ENCODE peak calls at places on chromosomes 5 and 9, in seven cellular contexts. One of them, this sample, is unnamed. For H3K4me1, the result is how much of the 10 kb centered on the place peaks cover.

GRCh38 chr5:72552041-72552557 is 44.9 kb upstream of the ZNF366 start:
- DNase-seq in A549: no peak
- DNase-seq in right lobe of liver: no peak
- DNase-seq in cardiac muscle cell: peak
- DNase-seq in upper lobe of right lung: no peak
- DNase-seq in uterus: no peak
- DNase-seq in left ventricle myocardium inferior: no peak
- DNase-seq in this sample: no peak

GRCh38 chr5:150448960-150449490 is 514 bp downstream of the RPS14 start:
- DNase-seq in A549: no peak
- DNase-seq in right lobe of liver: no peak
- DNase-seq in cardiac muscle cell: no peak
- DNase-seq in upper lobe of right lung: no peak
- DNase-seq in uterus: no peak
- DNase-seq in left ventricle myocardium inferior: no peak
- DNase-seq in this sample: no peak

GRCh38 chr5:31407921-31408714 is 123.8 kb downstream of the DROSHA start:
- DNase-seq in A549: no peak
- DNase-seq in right lobe of liver: no peak
- DNase-seq in cardiac muscle cell: no peak
- DNase-seq in upper lobe of right lung: no peak
- DNase-seq in uterus: no peak
- DNase-seq in left ventricle myocardium inferior: no peak
- DNase-seq in this sample: no peak

GRCh38 chr5:134527961-134528424 is 2.5 kb downstream of the JADE2 start:
- DNase-seq in A549: no peak
- DNase-seq in right lobe of liver: peak
- DNase-seq in cardiac muscle cell: no peak
- DNase-seq in upper lobe of right lung: no peak
- DNase-seq in uterus: no peak
- DNase-seq in left ventricle myocardium inferior: no peak
- DNase-seq in this sample: no peak

GRCh38 chr5:126081209-126081608 is 342.0 kb upstream of the GRAMD2B start:
- DNase-seq in A549: no peak
- DNase-seq in right lobe of liver: no peak
- DNase-seq in cardiac muscle cell: no peak
- DNase-seq in upper lobe of right lung: no peak
- DNase-seq in uterus: no peak
- DNase-seq in left ventricle myocardium inferior: no peak
- DNase-seq in this sample: no peak

GRCh38 chr9:73595036-73595545 is 443.4 kb downstream of the ANXA1 start:
- DNase-seq in A549: no peak
- DNase-seq in right lobe of liver: no peak
- DNase-seq in cardiac muscle cell: no peak
- DNase-seq in upper lobe of right lung: no peak
- DNase-seq in uterus: no peak
- DNase-seq in left ventricle myocardium inferior: no peak
- DNase-seq in this sample: no peak

GRCh38 chr9:134704499-134704898 is 62.9 kb downstream of the COL5A1 start:
- DNase-seq in A549: no peak
- DNase-seq in right lobe of liver: no peak
- DNase-seq in cardiac muscle cell: no peak
- DNase-seq in upper lobe of right lung: no peak
- DNase-seq in uterus: no peak
- DNase-seq in left ventricle myocardium inferior: no peak
- DNase-seq in this sample: no peak

GRCh38 chr9:17635115-17635890 is 56.4 kb downstream of the SH3GL2 start:
- DNase-seq in A549: no peak
- DNase-seq in right lobe of liver: no peak
- DNase-seq in cardiac muscle cell: no peak
- DNase-seq in upper lobe of right lung: no peak
- DNase-seq in uterus: no peak
- DNase-seq in left ventricle myocardium inferior: no peak
- DNase-seq in this sample: no peak

GRCh38 chr5:143205386-143205785 is 198.1 kb downstream of the NR3C1 start:
- DNase-seq in A549: no peak
- DNase-seq in right lobe of liver: no peak
- DNase-seq in cardiac muscle cell: peak
- DNase-seq in upper lobe of right lung: no peak
- DNase-seq in uterus: no peak
- DNase-seq in left ventricle myocardium inferior: no peak
- DNase-seq in this sample: no peak

GRCh38 chr5:143205879-143206193 is 197.7 kb downstream of the NR3C1 start:
- DNase-seq in A549: no peak
- DNase-seq in right lobe of liver: no peak
- DNase-seq in cardiac muscle cell: no peak
- DNase-seq in upper lobe of right lung: no peak
- DNase-seq in uterus: no peak
- DNase-seq in left ventricle myocardium inferior: no peak
- DNase-seq in this sample: no peak

GRCh38 chr5:122392844-122393243 is 80.8 kb downstream of the SNCAIP start:
- DNase-seq in A549: no peak
- DNase-seq in right lobe of liver: no peak
- DNase-seq in cardiac muscle cell: peak
- DNase-seq in upper lobe of right lung: no peak
- DNase-seq in uterus: no peak
- DNase-seq in left ventricle myocardium inferior: no peak
- DNase-seq in this sample: no peak

GRCh38 chr9:26975728-26976707 is 19.8 kb downstream of the IFT74 start:
- DNase-seq in A549: peak
- DNase-seq in right lobe of liver: no peak
- DNase-seq in cardiac muscle cell: peak
- DNase-seq in upper lobe of right lung: no peak
- DNase-seq in uterus: no peak
- DNase-seq in left ventricle myocardium inferior: no peak
- DNase-seq in this sample: no peak

GRCh38 chr5:9549941-9550340 is 4.1 kb upstream of the SEMA5A start:
- DNase-seq in A549: no peak
- DNase-seq in right lobe of liver: no peak
- DNase-seq in cardiac muscle cell: no peak
- DNase-seq in upper lobe of right lung: no peak
- DNase-seq in uterus: no peak
- DNase-seq in left ventricle myocardium inferior: no peak
- DNase-seq in this sample: no peak

GRCh38 chr9:22008662-22009562 is at the start of gene CDKN2B:
- DNase-seq in A549: no peak
- DNase-seq in right lobe of liver: peak
- DNase-seq in cardiac muscle cell: peak
- DNase-seq in upper lobe of right lung: peak
- DNase-seq in uterus: peak
- DNase-seq in left ventricle myocardium inferior: peak
- DNase-seq in this sample: peak

GRCh38 chr5:177479774-177480173 is 6.3 kb upstream of the DBN1 start:
- DNase-seq in A549: no peak
- DNase-seq in right lobe of liver: no peak
- DNase-seq in cardiac muscle cell: peak
- DNase-seq in upper lobe of right lung: peak
- DNase-seq in uterus: peak
- DNase-seq in left ventricle myocardium inferior: no peak
- DNase-seq in this sample: no peak

GRCh38 chr9:132989414-132989996 is 11.0 kb downstream of the GFI1B start:
- DNase-seq in A549: no peak
- DNase-seq in right lobe of liver: no peak
- DNase-seq in cardiac muscle cell: no peak
- DNase-seq in upper lobe of right lung: no peak
- DNase-seq in uterus: no peak
- DNase-seq in left ventricle myocardium inferior: no peak
- DNase-seq in this sample: peak
- H3K4me1 ChIP-seq in A549: under half
- H3K4me1 ChIP-seq in right lobe of liver: under half
- H3K4me1 ChIP-seq in cardiac muscle cell: under half
- H3K4me1 ChIP-seq in upper lobe of right lung: under half
- H3K4me1 ChIP-seq in uterus: under half
- H3K4me1 ChIP-seq in left ventricle myocardium inferior: under half
- H3K4me1 ChIP-seq in this sample: under half

GRCh38 chr5:67548520-67549262 is 352.1 kb upstream of the CD180 start:
- DNase-seq in A549: no peak
- DNase-seq in right lobe of liver: no peak
- DNase-seq in cardiac muscle cell: no peak
- DNase-seq in upper lobe of right lung: no peak
- DNase-seq in uterus: no peak
- DNase-seq in left ventricle myocardium inferior: no peak
- DNase-seq in this sample: no peak
- H3K4me3 ChIP-seq in A549: no peak
- H3K4me3 ChIP-seq in right lobe of liver: peak
- H3K4me3 ChIP-seq in cardiac muscle cell: no peak
- H3K4me3 ChIP-seq in upper lobe of right lung: peak
- H3K4me3 ChIP-seq in uterus: no peak
- H3K4me3 ChIP-seq in left ventricle myocardium inferior: no peak
- H3K4me3 ChIP-seq in this sample: peak

GRCh38 chr9:113525831-113526230 is 62.3 kb downstream of the RGS3 start:
- DNase-seq in A549: no peak
- DNase-seq in right lobe of liver: no peak
- DNase-seq in cardiac muscle cell: no peak
- DNase-seq in upper lobe of right lung: peak
- DNase-seq in uterus: no peak
- DNase-seq in left ventricle myocardium inferior: no peak
- DNase-seq in this sample: no peak

GRCh38 chr9:113523421-113524141 is 60.1 kb downstream of the RGS3 start:
- DNase-seq in A549: no peak
- DNase-seq in right lobe of liver: peak
- DNase-seq in cardiac muscle cell: peak
- DNase-seq in upper lobe of right lung: peak
- DNase-seq in uterus: no peak
- DNase-seq in left ventricle myocardium inferior: peak
- DNase-seq in this sample: peak

GRCh38 chr9:113524460-113524859 is 60.9 kb downstream of the RGS3 start:
- DNase-seq in A549: no peak
- DNase-seq in right lobe of liver: no peak
- DNase-seq in cardiac muscle cell: no peak
- DNase-seq in upper lobe of right lung: no peak
- DNase-seq in uterus: no peak
- DNase-seq in left ventricle myocardium inferior: no peak
- DNase-seq in this sample: no peak

GRCh38 chr9:113526231-113526746 is 62.8 kb downstream of the RGS3 start:
- DNase-seq in A549: no peak
- DNase-seq in right lobe of liver: no peak
- DNase-seq in cardiac muscle cell: no peak
- DNase-seq in upper lobe of right lung: no peak
- DNase-seq in uterus: no peak
- DNase-seq in left ventricle myocardium inferior: no peak
- DNase-seq in this sample: no peak

GRCh38 chr9:113525208-113525607 is 61.7 kb downstream of the RGS3 start:
- DNase-seq in A549: no peak
- DNase-seq in right lobe of liver: no peak
- DNase-seq in cardiac muscle cell: no peak
- DNase-seq in upper lobe of right lung: no peak
- DNase-seq in uterus: no peak
- DNase-seq in left ventricle myocardium inferior: no peak
- DNase-seq in this sample: no peak
- H3K4me1 ChIP-seq in A549: under half
- H3K4me1 ChIP-seq in right lobe of liver: under half
- H3K4me1 ChIP-seq in cardiac muscle cell: under half
- H3K4me1 ChIP-seq in upper lobe of right lung: half or more
- H3K4me1 ChIP-seq in uterus: under half
- H3K4me1 ChIP-seq in left ventricle myocardium inferior: half or more
- H3K4me1 ChIP-seq in this sample: half or more

GRCh38 chr5:54867310-54867944 is 118.0 kb downstream of the ESM1 start:
- DNase-seq in A549: peak
- DNase-seq in right lobe of liver: no peak
- DNase-seq in cardiac muscle cell: peak
- DNase-seq in upper lobe of right lung: no peak
- DNase-seq in uterus: no peak
- DNase-seq in left ventricle myocardium inferior: no peak
- DNase-seq in this sample: no peak
- H3K4me3 ChIP-seq in A549: no peak
- H3K4me3 ChIP-seq in right lobe of liver: no peak
- H3K4me3 ChIP-seq in cardiac muscle cell: no peak
- H3K4me3 ChIP-seq in upper lobe of right lung: no peak
- H3K4me3 ChIP-seq in uterus: no peak
- H3K4me3 ChIP-seq in left ventricle myocardium inferior: peak
- H3K4me3 ChIP-seq in this sample: no peak

GRCh38 chr5:7754490-7754889 is 96.4 kb downstream of the CFAP90 start:
- DNase-seq in A549: no peak
- DNase-seq in right lobe of liver: no peak
- DNase-seq in cardiac muscle cell: no peak
- DNase-seq in upper lobe of right lung: no peak
- DNase-seq in uterus: no peak
- DNase-seq in left ventricle myocardium inferior: no peak
- DNase-seq in this sample: no peak
- H3K4me1 ChIP-seq in A549: under half
- H3K4me1 ChIP-seq in right lobe of liver: under half
- H3K4me1 ChIP-seq in cardiac muscle cell: under half
- H3K4me1 ChIP-seq in upper lobe of right lung: under half
- H3K4me1 ChIP-seq in uterus: under half
- H3K4me1 ChIP-seq in left ventricle myocardium inferior: under half
- H3K4me1 ChIP-seq in this sample: under half

GRCh38 chr9:121269888-121270254 is 1.9 kb downstream of the GSN start:
- DNase-seq in A549: no peak
- DNase-seq in right lobe of liver: no peak
- DNase-seq in cardiac muscle cell: no peak
- DNase-seq in upper lobe of right lung: no peak
- DNase-seq in uterus: no peak
- DNase-seq in left ventricle myocardium inferior: no peak
- DNase-seq in this sample: no peak
- H3K4me3 ChIP-seq in A549: no peak
- H3K4me3 ChIP-seq in right lobe of liver: no peak
- H3K4me3 ChIP-seq in cardiac muscle cell: no peak
- H3K4me3 ChIP-seq in upper lobe of right lung: peak
- H3K4me3 ChIP-seq in uterus: peak
- H3K4me3 ChIP-seq in left ventricle myocardium inferior: peak
- H3K4me3 ChIP-seq in this sample: peak

GRCh38 chr9:8677725-8678124 is 878.1 kb upstream of the DMAC1 start:
- DNase-seq in A549: no peak
- DNase-seq in right lobe of liver: no peak
- DNase-seq in cardiac muscle cell: no peak
- DNase-seq in upper lobe of right lung: no peak
- DNase-seq in uterus: no peak
- DNase-seq in left ventricle myocardium inferior: no peak
- DNase-seq in this sample: no peak

GRCh38 chr9:8683496-8683895 is 883.9 kb upstream of the DMAC1 start:
- DNase-seq in A549: no peak
- DNase-seq in right lobe of liver: no peak
- DNase-seq in cardiac muscle cell: no peak
- DNase-seq in upper lobe of right lung: no peak
- DNase-seq in uterus: no peak
- DNase-seq in left ventricle myocardium inferior: no peak
- DNase-seq in this sample: no peak

GRCh38 chr9:8674550-8674949 is 875.0 kb upstream of the DMAC1 start:
- DNase-seq in A549: no peak
- DNase-seq in right lobe of liver: no peak
- DNase-seq in cardiac muscle cell: no peak
- DNase-seq in upper lobe of right lung: no peak
- DNase-seq in uterus: no peak
- DNase-seq in left ventricle myocardium inferior: no peak
- DNase-seq in this sample: no peak

GRCh38 chr9:8679405-8679951 is 879.9 kb upstream of the DMAC1 start:
- DNase-seq in A549: no peak
- DNase-seq in right lobe of liver: no peak
- DNase-seq in cardiac muscle cell: peak
- DNase-seq in upper lobe of right lung: no peak
- DNase-seq in uterus: no peak
- DNase-seq in left ventricle myocardium inferior: no peak
- DNase-seq in this sample: no peak
- H3K4me1 ChIP-seq in A549: under half
- H3K4me1 ChIP-seq in right lobe of liver: under half
- H3K4me1 ChIP-seq in cardiac muscle cell: half or more
- H3K4me1 ChIP-seq in upper lobe of right lung: under half
- H3K4me1 ChIP-seq in uterus: under half
- H3K4me1 ChIP-seq in left ventricle myocardium inferior: under half
- H3K4me1 ChIP-seq in this sample: under half

GRCh38 chr5:157470616-157471015 is 10.6 kb downstream of the NIPAL4 start:
- DNase-seq in A549: no peak
- DNase-seq in right lobe of liver: no peak
- DNase-seq in cardiac muscle cell: no peak
- DNase-seq in upper lobe of right lung: no peak
- DNase-seq in uterus: no peak
- DNase-seq in left ventricle myocardium inferior: no peak
- DNase-seq in this sample: no peak
- H3K4me3 ChIP-seq in A549: no peak
- H3K4me3 ChIP-seq in right lobe of liver: no peak
- H3K4me3 ChIP-seq in cardiac muscle cell: no peak
- H3K4me3 ChIP-seq in upper lobe of right lung: no peak
- H3K4me3 ChIP-seq in uterus: no peak
- H3K4me3 ChIP-seq in left ventricle myocardium inferior: no peak
- H3K4me3 ChIP-seq in this sample: no peak

GRCh38 chr5:1317921-1318565 is 23.2 kb upstream of the TERT start:
- DNase-seq in A549: no peak
- DNase-seq in right lobe of liver: no peak
- DNase-seq in cardiac muscle cell: no peak
- DNase-seq in upper lobe of right lung: peak
- DNase-seq in uterus: no peak
- DNase-seq in left ventricle myocardium inferior: no peak
- DNase-seq in this sample: peak
- H3K4me1 ChIP-seq in A549: under half
- H3K4me1 ChIP-seq in right lobe of liver: under half
- H3K4me1 ChIP-seq in cardiac muscle cell: under half
- H3K4me1 ChIP-seq in upper lobe of right lung: under half
- H3K4me1 ChIP-seq in uterus: under half
- H3K4me1 ChIP-seq in left ventricle myocardium inferior: under half
- H3K4me1 ChIP-seq in this sample: under half